ENCODE peak calls at places on chromosomes 13 and 19, in four cellular contexts. G is ovary, K is uterus, Y is upper lobe of left lung. I is an unnamed sample. For H3K4me1, the result is how much of the 10 kb centered on the place peaks cover.

GRCh38 chr13:29497137-29497654 is 98.3 kb downstream of the SLC7A1 start:
- DNase-seq in G (peak), Y (no peak), K (no peak), I (no peak)

GRCh38 chr13:39415403-39415802 is 187.6 kb downstream of the LHFPL6 start:
- DNase-seq in Y (peak), K (peak), G (peak), I (no peak)

GRCh38 chr13:45587897-45588296 is 27.6 kb downstream of the ERICH6B start:
- DNase-seq in Y (no peak), G (no peak), K (no peak), I (no peak)

GRCh38 chr19:14916848-14917247 is 24.4 kb upstream of the OR7C2 start:
- DNase-seq in K (no peak), G (no peak), Y (no peak), I (no peak)

GRCh38 chr19:3175761-3176714 is 2.5 kb upstream of the S1PR4 start:
- DNase-seq in K (no peak), Y (peak), G (no peak), I (no peak)

GRCh38 chr19:30214651-30215051 is 157.5 kb upstream of the ZNF536 start:
- DNase-seq in Y (no peak), K (no peak), G (no peak), I (no peak)

GRCh38 chr19:4329858-4330257 is 8.8 kb downstream of the STAP2 start:
- DNase-seq in Y (no peak), G (peak), K (no peak), I (no peak)

GRCh38 chr19:3095375-3096191 is 1.4 kb downstream of the GNA11 start:
- DNase-seq in K (no peak), G (no peak), Y (peak), I (no peak)

GRCh38 chr13:46728777-46729176 is 68.2 kb downstream of the ESD start:
- DNase-seq in K (no peak), G (no peak), Y (no peak), I (no peak)

DNA sequence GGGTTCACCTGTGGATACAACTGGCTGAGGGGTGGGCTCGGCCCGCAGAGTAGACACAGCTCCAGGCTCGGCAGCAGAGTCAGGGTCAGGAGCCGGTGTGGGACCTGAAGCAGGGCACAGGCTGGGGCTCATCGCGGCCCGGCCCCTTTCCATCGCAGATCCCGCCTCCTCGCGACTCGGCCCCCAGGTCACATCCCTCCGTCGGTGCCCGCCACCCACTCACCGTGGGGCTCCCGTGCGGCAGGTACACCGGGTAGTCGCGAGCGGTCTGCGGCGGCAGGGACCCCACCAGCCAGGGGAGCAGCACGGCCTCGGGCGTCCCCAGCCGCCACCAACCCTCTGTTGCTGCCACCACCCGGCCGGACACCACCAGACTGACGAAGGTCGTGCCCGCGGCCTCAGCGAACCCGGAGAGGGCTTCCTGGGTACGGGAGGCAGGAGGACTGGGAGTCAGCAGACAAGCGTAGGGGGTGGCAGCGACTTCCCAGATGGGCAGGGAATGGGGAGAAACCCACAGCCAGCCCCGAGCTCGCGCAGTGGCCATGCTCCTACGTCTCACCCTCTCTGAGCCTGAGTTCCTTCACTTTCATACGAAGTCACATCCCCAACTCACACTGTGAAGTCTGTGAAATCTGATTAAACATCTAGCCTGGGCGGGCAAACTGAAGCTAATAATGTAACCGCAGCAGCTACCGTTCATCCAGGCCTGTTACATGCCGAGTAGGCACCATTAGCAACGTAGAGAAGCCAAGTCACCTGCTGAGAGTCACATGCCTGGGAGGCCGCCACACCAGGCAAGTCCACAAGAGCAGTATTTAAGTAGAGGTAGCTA is 3.7 kb downstream of the FUZ start:
- DNase-seq in G (no peak), Y (peak), K (peak), I (no peak)
- TF ChIP-seq POLR2A in G (no peak), Y (peak), K (no peak), I (no peak)

GRCh38 chr13:49789961-49790360 is 2.5 kb downstream of the KPNA3 start:
- DNase-seq in G (no peak), K (no peak), Y (no peak), I (no peak)
- H3K4me1 ChIP-seq in G (under half), K (under half), Y (under half), I (under half)

DNA sequence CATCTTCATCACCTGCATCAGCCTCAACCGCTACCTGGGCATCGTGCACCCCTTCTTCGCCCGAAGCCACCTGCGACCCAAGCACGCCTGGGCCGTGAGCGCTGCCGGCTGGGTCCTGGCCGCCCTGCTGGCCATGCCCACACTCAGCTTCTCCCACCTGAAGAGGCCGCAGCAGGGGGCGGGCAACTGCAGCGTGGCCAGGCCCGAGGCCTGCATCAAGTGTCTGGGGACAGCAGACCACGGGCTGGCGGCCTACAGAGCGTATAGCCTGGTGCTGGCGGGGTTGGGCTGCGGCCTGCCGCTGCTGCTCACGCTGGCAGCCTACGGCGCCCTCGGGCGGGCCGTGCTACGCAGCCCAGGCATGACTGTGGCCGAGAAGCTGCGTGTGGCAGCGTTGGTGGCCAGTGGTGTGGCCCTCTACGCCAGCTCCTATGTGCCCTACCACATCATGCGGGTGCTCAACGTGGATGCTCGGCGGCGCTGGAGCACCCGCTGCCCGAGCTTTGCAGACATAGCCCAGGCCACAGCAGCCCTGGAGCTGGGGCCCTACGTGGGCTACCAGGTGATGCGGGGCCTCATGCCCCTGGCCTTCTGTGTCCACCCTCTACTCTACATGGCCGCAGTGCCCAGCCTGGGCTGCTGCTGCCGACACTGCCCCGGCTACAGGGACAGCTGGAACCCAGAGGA is 2.6 kb downstream of the P2RY11 start:
- DNase-seq in G (no peak), Y (no peak), K (no peak), I (no peak)
- TF ChIP-seq POLR2A in G (no peak), Y (no peak), K (no peak), I (no peak)

DNA sequence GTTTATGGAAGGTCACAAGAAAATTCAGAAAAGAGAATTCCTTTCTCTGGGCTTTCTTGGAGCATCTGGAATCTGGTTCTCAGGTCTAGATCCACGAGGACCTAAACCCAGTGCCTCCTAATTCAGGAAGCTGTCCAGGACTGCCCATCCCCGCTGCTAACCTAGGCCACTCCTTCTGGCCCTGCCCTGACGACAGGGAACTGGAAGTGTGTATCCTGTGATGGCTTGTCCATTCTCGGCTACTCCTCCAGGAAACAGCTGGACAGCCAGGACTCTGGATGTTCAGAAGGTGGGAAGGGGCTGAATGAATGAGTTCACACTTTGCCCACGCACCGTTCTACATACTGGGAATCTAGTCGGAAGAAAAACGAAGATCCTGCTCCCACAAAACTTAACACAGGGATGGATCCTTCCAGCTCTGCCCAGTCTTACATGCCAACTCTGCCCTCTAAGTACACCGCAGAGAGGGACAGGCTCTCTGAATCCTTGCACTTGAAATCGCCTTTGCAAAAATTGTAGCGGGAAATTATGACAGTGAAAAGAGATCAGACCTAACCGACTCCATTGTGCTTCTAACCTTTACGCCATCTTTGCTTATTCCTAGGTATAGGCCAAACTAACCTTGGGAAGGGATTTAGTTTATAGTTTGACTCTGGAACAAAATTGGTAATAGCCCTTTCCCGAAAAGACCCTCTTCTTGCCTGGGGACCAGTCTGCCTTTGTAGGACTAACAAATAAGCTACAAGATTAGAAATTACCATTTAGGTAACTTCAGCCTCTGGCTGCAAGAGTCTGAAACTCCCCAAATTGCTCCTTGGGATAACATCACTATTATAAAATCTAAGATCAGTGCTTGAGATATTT is 1.8 kb downstream of the LSM4 start:
- DNase-seq in Y (peak), K (no peak), G (no peak), I (no peak)
- H3K4me1 ChIP-seq in Y (half or more), K (under half), G (under half), I (under half)

GRCh38 chr13:44007451-44007850 is 127.7 kb downstream of the LACC1 start:
- DNase-seq in G (no peak), Y (no peak), K (no peak), I (no peak)

GRCh38 chr13:44012910-44013309 is 133.2 kb downstream of the LACC1 start:
- DNase-seq in K (no peak), Y (no peak), G (no peak), I (no peak)

GRCh38 chr13:44013666-44014291 is 134.1 kb downstream of the LACC1 start:
- DNase-seq in Y (no peak), K (peak), G (no peak), I (no peak)

GRCh38 chr13:44014501-44014900 is 134.8 kb downstream of the LACC1 start:
- DNase-seq in Y (no peak), K (no peak), G (no peak), I (no peak)

GRCh38 chr13:44011036-44011435 is 131.3 kb downstream of the LACC1 start:
- DNase-seq in G (no peak), Y (no peak), K (no peak), I (no peak)
- TF ChIP-seq POLR2A in G (no peak), Y (no peak), K (no peak), I (no peak)

GRCh38 chr19:18684642-18684993 is 1.1 kb downstream of the CRTC1 start:
- DNase-seq in K (no peak), G (no peak), Y (no peak), I (no peak)

GRCh38 chr19:18683109-18683954 is at the start of gene CRTC1:
- DNase-seq in K (peak), Y (peak), G (peak), I (no peak)

GRCh38 chr19:18685597-18686164 is 2.2 kb downstream of the CRTC1 start:
- DNase-seq in K (no peak), G (no peak), Y (no peak), I (no peak)

GRCh38 chr19:18683955-18684641 is 618 bp downstream of the CRTC1 start:
- DNase-seq in G (peak), K (no peak), Y (no peak), I (no peak)

DNA sequence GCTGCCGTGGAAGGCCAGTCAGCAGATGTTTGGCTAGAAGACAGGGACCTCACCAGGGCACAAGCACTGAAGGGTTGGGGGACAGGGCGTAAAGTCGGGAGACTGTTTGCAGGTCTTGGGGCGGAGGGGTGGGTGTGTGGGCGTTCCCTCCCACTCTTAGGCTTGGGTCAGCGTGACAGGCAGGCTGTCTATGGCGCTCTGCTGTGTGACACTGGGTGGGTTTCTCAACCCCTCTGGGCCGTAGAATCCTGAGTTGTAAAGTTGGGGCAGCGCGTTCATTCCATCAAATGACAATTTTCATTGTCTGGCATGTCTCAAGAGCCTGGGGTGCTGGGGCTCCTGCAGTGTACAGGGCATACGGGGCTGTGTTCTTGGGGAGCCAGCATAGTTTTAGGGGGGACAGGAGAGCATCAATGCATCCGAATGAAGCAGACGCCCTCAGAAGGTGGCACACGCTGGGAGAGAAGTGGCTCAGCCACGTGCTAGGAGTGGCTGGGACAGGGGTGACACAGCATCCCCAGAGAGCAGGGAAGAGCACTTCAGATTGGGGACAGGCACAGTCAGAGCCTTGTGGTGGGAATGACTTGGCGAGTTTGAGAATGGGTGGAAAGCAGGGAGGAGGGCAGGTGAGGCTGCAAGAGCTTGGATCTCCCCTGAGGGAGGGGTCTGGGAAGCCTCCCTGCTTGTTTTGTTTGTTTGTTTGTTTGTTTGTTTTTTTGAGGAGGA is 4.4 kb downstream of the CRTC1 start:
- DNase-seq in K (no peak), G (no peak), Y (no peak), I (no peak)
- H3K4me1 ChIP-seq in K (under half), G (under half), Y (under half), I (under half)

GRCh38 chr13:51451467-51452390 is 1.1 kb downstream of the INTS6 start:
- DNase-seq in K (peak), G (peak), Y (peak), I (no peak)
- TF ChIP-seq POLR2A in K (peak), G (no peak), Y (peak), I (no peak)

I was measured in vagina.